ENCODE peak calls at places on chromosomes 2 and 18, in eight cellular contexts. One of them, this sample, is unnamed.

GRCh38 chr2:67240507-67240906 is 156.6 kb upstream of the ETAA1 start:
- DNase-seq in astrocyte of the cerebellum: no peak
- DNase-seq in HFF-Myc: no peak
- DNase-seq in fibroblast of lung: peak; percentile 39
- DNase-seq in lower lobe of right lung: no peak
- DNase-seq in adrenal gland: no peak
- DNase-seq in RWPE2: no peak
- DNase-seq in fibroblast of villous mesenchyme: peak; percentile 76
- DNase-seq in this sample: no peak

GRCh38 chr18:9848170-9848854 is 37.5 kb upstream of the TXNDC2 start:
- DNase-seq in astrocyte of the cerebellum: no peak
- DNase-seq in HFF-Myc: no peak
- DNase-seq in fibroblast of lung: no peak
- DNase-seq in lower lobe of right lung: no peak
- DNase-seq in adrenal gland: no peak
- DNase-seq in RWPE2: no peak
- DNase-seq in fibroblast of villous mesenchyme: no peak
- DNase-seq in this sample: no peak

GRCh38 chr2:3527886-3528785 is 8.8 kb upstream of the ADI1 start:
- DNase-seq in astrocyte of the cerebellum: no peak
- DNase-seq in HFF-Myc: no peak
- DNase-seq in fibroblast of lung: no peak
- DNase-seq in lower lobe of right lung: no peak
- DNase-seq in adrenal gland: no peak
- DNase-seq in RWPE2: no peak
- DNase-seq in fibroblast of villous mesenchyme: no peak
- DNase-seq in this sample: no peak

GRCh38 chr2:237101118-237101979 is 15.7 kb downstream of the COPS8 start:
- DNase-seq in astrocyte of the cerebellum: no peak
- DNase-seq in HFF-Myc: no peak
- DNase-seq in fibroblast of lung: no peak
- DNase-seq in lower lobe of right lung: no peak
- DNase-seq in adrenal gland: no peak
- DNase-seq in RWPE2: no peak
- DNase-seq in fibroblast of villous mesenchyme: no peak
- DNase-seq in this sample: no peak

GRCh38 chr18:65326831-65327230 is 424.0 kb upstream of the CDH7 start:
- DNase-seq in astrocyte of the cerebellum: no peak
- DNase-seq in HFF-Myc: no peak
- DNase-seq in fibroblast of lung: no peak
- DNase-seq in lower lobe of right lung: no peak
- DNase-seq in adrenal gland: no peak
- DNase-seq in RWPE2: no peak
- DNase-seq in fibroblast of villous mesenchyme: no peak
- DNase-seq in this sample: no peak

GRCh38 chr2:75481041-75481836 is 79.5 kb downstream of the EVA1A start:
- DNase-seq in astrocyte of the cerebellum: no peak
- DNase-seq in HFF-Myc: peak; percentile 44
- DNase-seq in fibroblast of lung: peak; percentile 24
- DNase-seq in lower lobe of right lung: no peak
- DNase-seq in adrenal gland: no peak
- DNase-seq in RWPE2: no peak
- DNase-seq in fibroblast of villous mesenchyme: peak; percentile 16
- DNase-seq in this sample: peak; percentile 16

GRCh38 chr2:147297820-147298219 is 547.0 kb upstream of the ACVR2A start:
- DNase-seq in astrocyte of the cerebellum: no peak
- DNase-seq in HFF-Myc: no peak
- DNase-seq in fibroblast of lung: no peak
- DNase-seq in lower lobe of right lung: no peak
- DNase-seq in adrenal gland: no peak
- DNase-seq in RWPE2: no peak
- DNase-seq in fibroblast of villous mesenchyme: peak; percentile 1
- DNase-seq in this sample: no peak

GRCh38 chr18:57353940-57354461 is 1.6 kb downstream of the ST8SIA3 start:
- DNase-seq in astrocyte of the cerebellum: no peak
- DNase-seq in HFF-Myc: peak; percentile 1
- DNase-seq in fibroblast of lung: peak; percentile 29
- DNase-seq in lower lobe of right lung: no peak
- DNase-seq in adrenal gland: peak; percentile 33
- DNase-seq in RWPE2: no peak
- DNase-seq in fibroblast of villous mesenchyme: peak; percentile 11
- DNase-seq in this sample: peak; percentile 70

GRCh38 chr2:69205076-69205475 is 182.0 kb downstream of the GFPT1 start:
- DNase-seq in astrocyte of the cerebellum: no peak
- DNase-seq in HFF-Myc: no peak
- DNase-seq in fibroblast of lung: no peak
- DNase-seq in lower lobe of right lung: no peak
- DNase-seq in adrenal gland: peak; percentile 56
- DNase-seq in RWPE2: no peak
- DNase-seq in fibroblast of villous mesenchyme: no peak
- DNase-seq in this sample: no peak

GRCh38 chr2:28956415-28956826 is 24.7 kb upstream of the TOGARAM2 start:
- DNase-seq in astrocyte of the cerebellum: no peak
- DNase-seq in HFF-Myc: no peak
- DNase-seq in fibroblast of lung: peak; percentile 32
- DNase-seq in lower lobe of right lung: peak; percentile 57
- DNase-seq in adrenal gland: no peak
- DNase-seq in RWPE2: no peak
- DNase-seq in fibroblast of villous mesenchyme: peak; percentile 41
- DNase-seq in this sample: peak; percentile 34

GRCh38 chr2:227020416-227020815 is 143.6 kb downstream of the COL4A4 start:
- DNase-seq in astrocyte of the cerebellum: no peak
- DNase-seq in HFF-Myc: no peak
- DNase-seq in fibroblast of lung: no peak
- DNase-seq in lower lobe of right lung: no peak
- DNase-seq in adrenal gland: no peak
- DNase-seq in RWPE2: no peak
- DNase-seq in fibroblast of villous mesenchyme: no peak
- DNase-seq in this sample: no peak

GRCh38 chr2:40038646-40039045 is 259.6 kb upstream of the THUMPD2 start:
- DNase-seq in astrocyte of the cerebellum: no peak
- DNase-seq in HFF-Myc: no peak
- DNase-seq in fibroblast of lung: no peak
- DNase-seq in lower lobe of right lung: no peak
- DNase-seq in adrenal gland: no peak
- DNase-seq in RWPE2: no peak
- DNase-seq in fibroblast of villous mesenchyme: peak; percentile 19
- DNase-seq in this sample: no peak

GRCh38 chr18:2881490-2882195 is 34.8 kb downstream of the EMILIN2 start:
- DNase-seq in astrocyte of the cerebellum: peak; percentile 54
- DNase-seq in HFF-Myc: no peak
- DNase-seq in fibroblast of lung: peak; percentile 85
- DNase-seq in lower lobe of right lung: no peak
- DNase-seq in adrenal gland: no peak
- DNase-seq in RWPE2: no peak
- DNase-seq in fibroblast of villous mesenchyme: peak; percentile 88
- DNase-seq in this sample: peak; percentile 92

GRCh38 chr2:67825476-67825875 is 237.3 kb downstream of the C1D start:
- DNase-seq in astrocyte of the cerebellum: no peak
- DNase-seq in HFF-Myc: peak; percentile 38
- DNase-seq in fibroblast of lung: peak; percentile 92
- DNase-seq in lower lobe of right lung: no peak
- DNase-seq in adrenal gland: no peak
- DNase-seq in RWPE2: no peak
- DNase-seq in fibroblast of villous mesenchyme: peak; percentile 52
- DNase-seq in this sample: peak; percentile 48

GRCh38 chr2:39370101-39370500 is 67.0 kb downstream of the MAP4K3 start:
- DNase-seq in astrocyte of the cerebellum: no peak
- DNase-seq in HFF-Myc: no peak
- DNase-seq in fibroblast of lung: peak; percentile 24
- DNase-seq in lower lobe of right lung: no peak
- DNase-seq in adrenal gland: no peak
- DNase-seq in RWPE2: no peak
- DNase-seq in fibroblast of villous mesenchyme: no peak
- DNase-seq in this sample: peak; percentile 12

GRCh38 chr18:36583155-36583745 is 245.6 kb downstream of the TPGS2 start:
- DNase-seq in astrocyte of the cerebellum: no peak
- DNase-seq in HFF-Myc: no peak
- DNase-seq in fibroblast of lung: no peak
- DNase-seq in lower lobe of right lung: no peak
- DNase-seq in adrenal gland: no peak
- DNase-seq in RWPE2: no peak
- DNase-seq in fibroblast of villous mesenchyme: no peak
- DNase-seq in this sample: no peak

GRCh38 chr18:6747646-6748045 is 18.1 kb downstream of the ARHGAP28 start:
- DNase-seq in astrocyte of the cerebellum: peak; percentile 94
- DNase-seq in HFF-Myc: peak; percentile 97
- DNase-seq in fibroblast of lung: peak; percentile 93
- DNase-seq in lower lobe of right lung: no peak
- DNase-seq in adrenal gland: no peak
- DNase-seq in RWPE2: no peak
- DNase-seq in fibroblast of villous mesenchyme: peak; percentile 87
- DNase-seq in this sample: peak; percentile 97

GRCh38 chr18:6743988-6744387 is 14.5 kb downstream of the ARHGAP28 start:
- DNase-seq in astrocyte of the cerebellum: no peak
- DNase-seq in HFF-Myc: no peak
- DNase-seq in fibroblast of lung: no peak
- DNase-seq in lower lobe of right lung: no peak
- DNase-seq in adrenal gland: no peak
- DNase-seq in RWPE2: no peak
- DNase-seq in fibroblast of villous mesenchyme: no peak
- DNase-seq in this sample: no peak

GRCh38 chr18:6746386-6746960 is 17.0 kb downstream of the ARHGAP28 start:
- DNase-seq in astrocyte of the cerebellum: no peak
- DNase-seq in HFF-Myc: no peak
- DNase-seq in fibroblast of lung: no peak
- DNase-seq in lower lobe of right lung: no peak
- DNase-seq in adrenal gland: no peak
- DNase-seq in RWPE2: no peak
- DNase-seq in fibroblast of villous mesenchyme: no peak
- DNase-seq in this sample: peak; percentile 13

GRCh38 chr18:6745504-6746031 is 16.1 kb downstream of the ARHGAP28 start:
- DNase-seq in astrocyte of the cerebellum: no peak
- DNase-seq in HFF-Myc: no peak
- DNase-seq in fibroblast of lung: no peak
- DNase-seq in lower lobe of right lung: no peak
- DNase-seq in adrenal gland: no peak
- DNase-seq in RWPE2: no peak
- DNase-seq in fibroblast of villous mesenchyme: no peak
- DNase-seq in this sample: no peak

GRCh38 chr18:6744816-6745455 is 15.4 kb downstream of the ARHGAP28 start:
- DNase-seq in astrocyte of the cerebellum: no peak
- DNase-seq in HFF-Myc: no peak
- DNase-seq in fibroblast of lung: peak; percentile 30
- DNase-seq in lower lobe of right lung: no peak
- DNase-seq in adrenal gland: no peak
- DNase-seq in RWPE2: no peak
- DNase-seq in fibroblast of villous mesenchyme: no peak
- DNase-seq in this sample: peak; percentile 42
- H3K4me3 ChIP-seq in astrocyte of the cerebellum: no peak overlapping the region
- H3K4me3 ChIP-seq in HFF-Myc: no peak overlapping the region
- H3K4me3 ChIP-seq in fibroblast of lung: no peak overlapping the region
- H3K4me3 ChIP-seq in lower lobe of right lung: no peak overlapping the region
- H3K4me3 ChIP-seq in adrenal gland: no peak overlapping the region
- H3K4me3 ChIP-seq in RWPE2: no peak overlapping the region
- H3K4me3 ChIP-seq in fibroblast of villous mesenchyme: no peak overlapping the region
- H3K4me3 ChIP-seq in this sample: no peak overlapping the region

GRCh38 chr2:211674715-211675114 is 863.9 kb downstream of the ERBB4 start:
- DNase-seq in astrocyte of the cerebellum: no peak
- DNase-seq in HFF-Myc: no peak
- DNase-seq in fibroblast of lung: no peak
- DNase-seq in lower lobe of right lung: no peak
- DNase-seq in adrenal gland: no peak
- DNase-seq in RWPE2: no peak
- DNase-seq in fibroblast of villous mesenchyme: no peak
- DNase-seq in this sample: no peak
- TF ChIP-seq CTCF in astrocyte of the cerebellum: no peak
- TF ChIP-seq CTCF in HFF-Myc: no peak
- TF ChIP-seq CTCF in fibroblast of lung: no peak
- TF ChIP-seq CTCF in lower lobe of right lung: no peak
- TF ChIP-seq CTCF in adrenal gland: no peak
- TF ChIP-seq CTCF in RWPE2: no peak
- TF ChIP-seq CTCF in fibroblast of villous mesenchyme: no peak
- TF ChIP-seq CTCF in this sample: no peak

GRCh38 chr2:112138143-112139032 is at the start of gene FBLN7:
- DNase-seq in astrocyte of the cerebellum: no peak
- DNase-seq in HFF-Myc: no peak
- DNase-seq in fibroblast of lung: peak; percentile 11
- DNase-seq in lower lobe of right lung: no peak
- DNase-seq in adrenal gland: peak; percentile 61
- DNase-seq in RWPE2: no peak
- DNase-seq in fibroblast of villous mesenchyme: no peak
- DNase-seq in this sample: peak; percentile 19

GRCh38 chr2:112142525-112143078 is 4.4 kb downstream of the FBLN7 start:
- DNase-seq in astrocyte of the cerebellum: no peak
- DNase-seq in HFF-Myc: no peak
- DNase-seq in fibroblast of lung: no peak
- DNase-seq in lower lobe of right lung: no peak
- DNase-seq in adrenal gland: no peak
- DNase-seq in RWPE2: no peak
- DNase-seq in fibroblast of villous mesenchyme: no peak
- DNase-seq in this sample: no peak

GRCh38 chr2:112140899-112141622 is 2.9 kb downstream of the FBLN7 start:
- DNase-seq in astrocyte of the cerebellum: no peak
- DNase-seq in HFF-Myc: no peak
- DNase-seq in fibroblast of lung: no peak
- DNase-seq in lower lobe of right lung: no peak
- DNase-seq in adrenal gland: no peak
- DNase-seq in RWPE2: no peak
- DNase-seq in fibroblast of villous mesenchyme: no peak
- DNase-seq in this sample: no peak

GRCh38 chr2:112141623-112142001 is 3.4 kb downstream of the FBLN7 start:
- DNase-seq in astrocyte of the cerebellum: no peak
- DNase-seq in HFF-Myc: no peak
- DNase-seq in fibroblast of lung: no peak
- DNase-seq in lower lobe of right lung: no peak
- DNase-seq in adrenal gland: no peak
- DNase-seq in RWPE2: no peak
- DNase-seq in fibroblast of villous mesenchyme: no peak
- DNase-seq in this sample: no peak

GRCh38 chr2:112140413-112140802 is 2.2 kb downstream of the FBLN7 start:
- DNase-seq in astrocyte of the cerebellum: no peak
- DNase-seq in HFF-Myc: no peak
- DNase-seq in fibroblast of lung: no peak
- DNase-seq in lower lobe of right lung: no peak
- DNase-seq in adrenal gland: no peak
- DNase-seq in RWPE2: no peak
- DNase-seq in fibroblast of villous mesenchyme: no peak
- DNase-seq in this sample: no peak
- H3K4me3 ChIP-seq in astrocyte of the cerebellum: no peak overlapping the region
- H3K4me3 ChIP-seq in HFF-Myc: no peak overlapping the region
- H3K4me3 ChIP-seq in fibroblast of lung: peak overlapping the region; percentile 28
- H3K4me3 ChIP-seq in lower lobe of right lung: peak overlapping the region; percentile 35
- H3K4me3 ChIP-seq in adrenal gland: no peak overlapping the region
- H3K4me3 ChIP-seq in RWPE2: no peak overlapping the region
- H3K4me3 ChIP-seq in fibroblast of villous mesenchyme: no peak overlapping the region
- H3K4me3 ChIP-seq in this sample: peak overlapping the region; percentile 22

DNA sequence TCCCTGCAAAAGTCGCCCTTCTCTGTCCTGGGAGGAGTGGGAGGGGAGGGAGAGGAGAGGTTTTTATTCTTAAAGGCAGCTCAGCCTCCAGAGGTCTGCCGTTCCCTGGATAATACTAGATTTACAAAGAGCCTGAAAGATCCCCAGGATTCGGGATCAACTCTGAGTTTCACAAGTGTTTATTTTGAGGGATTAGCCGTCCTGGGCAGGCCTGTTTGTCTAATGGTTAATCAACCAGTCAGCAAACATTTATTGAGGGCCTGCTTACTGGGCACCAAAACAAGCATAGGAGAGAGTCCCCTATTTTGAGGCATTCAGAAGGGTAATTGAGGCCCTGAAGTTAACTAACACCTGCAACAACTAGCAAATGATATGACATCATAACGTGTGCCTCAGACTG is 152.6 kb upstream of the SLC1A4 start:
- DNase-seq in astrocyte of the cerebellum: no peak
- DNase-seq in HFF-Myc: no peak
- DNase-seq in fibroblast of lung: no peak
- DNase-seq in lower lobe of right lung: no peak
- DNase-seq in adrenal gland: no peak
- DNase-seq in RWPE2: no peak
- DNase-seq in fibroblast of villous mesenchyme: peak; percentile 38
- DNase-seq in this sample: no peak
- TF ChIP-seq CTCF in astrocyte of the cerebellum: no peak
- TF ChIP-seq CTCF in HFF-Myc: no peak
- TF ChIP-seq CTCF in fibroblast of lung: no peak
- TF ChIP-seq CTCF in lower lobe of right lung: no peak
- TF ChIP-seq CTCF in adrenal gland: no peak
- TF ChIP-seq CTCF in RWPE2: no peak
- TF ChIP-seq CTCF in fibroblast of villous mesenchyme: no peak
- TF ChIP-seq CTCF in this sample: no peak

This sample was measured in foreskin fibroblast.